ENCODE peak calls at places on chromosomes 7 and 10, in four cellular contexts. F is upper lobe of right lung, G is colonic mucosa, O is OCI-LY7. N is an unnamed sample.

GRCh38 chr7:4683884-4684565 is 1.9 kb downstream of the FOXK1 start:
- DNase-seq in F (peak; percentile 77), G (peak; percentile 72), O (peak; percentile 33), N (peak; percentile 64)

GRCh38 chr7:94295805-94296204 is 98.9 kb upstream of the COL1A2 start:
- DNase-seq in F (no peak), G (no peak), O (no peak), N (peak; percentile 38)

GRCh38 chr10:112832361-112832878 is 117.6 kb upstream of the TCF7L2 start:
- DNase-seq in F (no peak), G (no peak), O (no peak), N (no peak)

GRCh38 chr7:36279251-36279925 is 110.3 kb upstream of the ANLN start:
- DNase-seq in F (no peak), G (no peak), O (no peak), N (no peak)

GRCh38 chr10:124477614-124478363 is 16.2 kb downstream of the LHPP start:
- DNase-seq in F (no peak), G (no peak), O (no peak), N (no peak)

GRCh38 chr10:104028146-104028545 is 57.5 kb downstream of the COL17A1 start:
- DNase-seq in F (no peak), G (no peak), O (peak; percentile 14), N (peak; percentile 81)

GRCh38 chr10:97119058-97119832 is 66.5 kb downstream of the SLIT1 start:
- DNase-seq in F (no peak), G (no peak), O (no peak), N (no peak)

GRCh38 chr10:58304099-58304633 is 30.6 kb upstream of the UBE2D1 start:
- DNase-seq in F (no peak), G (peak; percentile 29), O (no peak), N (no peak)

GRCh38 chr7:94514140-94514889 is 4.7 kb downstream of the CASD1 start:
- DNase-seq in F (no peak), G (no peak), O (no peak), N (no peak)

GRCh38 chr10:35413985-35414861 is 77.9 kb downstream of the CCNY start:
- DNase-seq in F (no peak), G (no peak), O (no peak), N (no peak)

GRCh38 chr7:155316427-155317113 is 18.9 kb downstream of the INSIG1 start:
- DNase-seq in F (no peak), G (no peak), O (no peak), N (no peak)

GRCh38 chr7:152501506-152501905 is 65.7 kb upstream of the KMT2C start:
- DNase-seq in F (no peak), G (no peak), O (no peak), N (no peak)

GRCh38 chr10:93992400-93993030 is 1.2 kb upstream of the PLCE1 start:
- DNase-seq in F (no peak), G (no peak), O (no peak), N (peak; percentile 45)

GRCh38 chr7:130387628-130388403 is 7.5 kb downstream of the CPA1 start:
- DNase-seq in F (no peak), G (no peak), O (no peak), N (peak; percentile 60)

GRCh38 chr10:26821699-26822542 is 38.8 kb downstream of the ABI1 start:
- DNase-seq in F (no peak), G (no peak), O (no peak), N (no peak)

GRCh38 chr10:5268234-5268633 is 71.6 kb downstream of the AKR1C4 start:
- DNase-seq in F (no peak), G (no peak), O (no peak), N (no peak)

GRCh38 chr10:25766687-25767221 is 167.3 kb upstream of the MYO3A start:
- DNase-seq in F (no peak), G (no peak), O (no peak), N (peak; percentile 10)

GRCh38 chr7:148903504-148903903 is 19.4 kb upstream of the EZH2 start:
- DNase-seq in F (no peak), G (no peak), O (no peak), N (no peak)

GRCh38 chr10:132921818-132922807 is 20.3 kb downstream of the CFAP46 start:
- DNase-seq in F (no peak), G (no peak), O (no peak), N (no peak)

GRCh38 chr10:131905603-131906268 is 4.9 kb downstream of the PPP2R2D start:
- DNase-seq in F (no peak), G (no peak), O (no peak), N (no peak)
- H3K4me1 ChIP-seq in F (peaks cover 38% of the 10 kb centered on the region), G (peaks cover 15% of the 10 kb centered on the region), O (peaks cover 33% of the 10 kb centered on the region), N (peaks cover 14% of the 10 kb centered on the region)

DNA sequence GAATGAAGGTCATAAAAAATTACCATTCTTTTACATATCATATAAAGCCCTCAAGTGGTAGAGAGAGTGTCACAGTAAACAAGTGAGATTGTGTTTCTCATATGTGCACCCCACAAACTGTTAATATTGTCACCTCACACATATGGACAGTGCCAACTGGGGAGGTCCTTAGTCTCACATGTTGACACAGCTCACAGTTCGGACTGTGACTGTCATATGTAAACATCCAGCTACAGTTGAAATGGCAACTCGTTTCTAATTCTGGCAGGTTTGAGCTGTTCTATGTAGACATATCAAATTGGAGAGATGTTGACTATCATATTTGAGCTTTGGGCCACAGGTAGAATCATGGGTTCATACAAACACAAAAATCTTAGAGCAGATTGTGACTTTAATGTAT is 39.4 kb upstream of the ZNF107 start:
- DNase-seq in F (no peak), G (no peak), O (no peak), N (no peak)
- H3K9me3 ChIP-seq in F (no peaks in the 10 kb centered on the region), G (no peaks in the 10 kb centered on the region), O (no peaks in the 10 kb centered on the region), N (no peaks in the 10 kb centered on the region)

GRCh38 chr10:29600821-29601220 is 34.0 kb downstream of the SVIL start:
- DNase-seq in F (no peak), G (no peak), O (no peak), N (peak; percentile 27)
- H3K4me1 ChIP-seq in F (no peaks in the 10 kb centered on the region), G (no peaks in the 10 kb centered on the region), O (no peaks in the 10 kb centered on the region), N (peaks cover 14% of the 10 kb centered on the region)

DNA sequence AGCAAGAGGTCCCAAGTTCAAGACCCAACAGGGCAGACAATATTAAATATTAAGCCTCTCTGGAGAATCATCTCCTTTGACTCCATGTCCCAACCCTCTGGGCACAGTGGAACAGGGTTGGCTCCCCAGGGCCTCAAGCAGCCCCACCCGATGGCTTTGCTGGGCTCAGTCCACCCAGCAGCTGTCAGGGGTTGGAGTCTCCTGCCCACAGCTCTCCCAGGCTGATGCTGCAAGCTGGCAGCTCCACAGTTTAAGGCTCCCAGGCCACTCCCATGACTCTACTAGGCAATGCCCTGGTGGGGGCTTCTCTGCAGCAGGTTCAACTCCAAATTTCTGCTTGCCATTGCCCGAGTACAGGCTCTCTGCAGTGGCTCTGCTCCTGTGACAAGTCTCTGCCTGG is 55.1 kb downstream of the LARP4B start:
- DNase-seq in F (no peak), G (no peak), O (no peak), N (no peak)
- H3K9me3 ChIP-seq in F (no peaks in the 10 kb centered on the region), G (no peaks in the 10 kb centered on the region), O (no peaks in the 10 kb centered on the region), N (no peaks in the 10 kb centered on the region)

DNA sequence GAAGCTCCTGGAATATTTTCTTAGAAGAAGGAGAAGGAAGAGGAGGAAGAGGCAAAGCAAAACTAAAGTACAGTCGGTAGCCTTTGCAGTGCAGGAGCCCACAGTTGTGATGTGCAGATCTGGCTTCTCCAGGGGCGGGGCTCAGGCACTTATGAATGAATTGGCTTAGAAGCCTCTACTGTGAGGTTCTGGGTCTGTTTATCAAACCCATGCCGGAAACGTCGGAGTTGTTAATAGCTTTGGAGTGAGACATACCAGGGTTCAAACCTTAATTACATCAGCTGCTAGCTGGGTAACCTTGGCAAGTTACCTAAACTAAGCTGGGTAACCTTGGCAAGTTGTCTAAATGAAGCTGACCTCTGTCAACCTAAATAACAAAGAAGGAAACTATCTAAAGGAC is 89.3 kb upstream of the PITRM1 start:
- DNase-seq in F (no peak), G (no peak), O (no peak), N (no peak)
- H3K4me1 ChIP-seq in F (peaks cover 12% of the 10 kb centered on the region), G (no peaks in the 10 kb centered on the region), O (no peaks in the 10 kb centered on the region), N (no peaks in the 10 kb centered on the region)

GRCh38 chr10:21824409-21824808 is 179.1 kb downstream of the DNAJC1 start:
- DNase-seq in F (no peak), G (no peak), O (no peak), N (no peak)
- H3K9me3 ChIP-seq in F (peaks cover 33% of the 10 kb centered on the region), G (no peaks in the 10 kb centered on the region), O (peaks cover 12% of the 10 kb centered on the region), N (no peaks in the 10 kb centered on the region)

GRCh38 chr10:129955591-129956284 is 8.3 kb downstream of the EBF3 start:
- DNase-seq in F (no peak), G (no peak), O (no peak), N (peak; percentile 56)

GRCh38 chr10:129952771-129953489 is 11.1 kb downstream of the EBF3 start:
- DNase-seq in F (no peak), G (no peak), O (no peak), N (no peak)

GRCh38 chr10:129956285-129956649 is 7.8 kb downstream of the EBF3 start:
- DNase-seq in F (no peak), G (no peak), O (no peak), N (no peak)

GRCh38 chr10:129953541-129954031 is 10.5 kb downstream of the EBF3 start:
- DNase-seq in F (no peak), G (no peak), O (no peak), N (no peak)

GRCh38 chr10:129954916-129955315 is 9.2 kb downstream of the EBF3 start:
- DNase-seq in F (no peak), G (no peak), O (no peak), N (no peak)
- H3K4me1 ChIP-seq in F (no peaks in the 10 kb centered on the region), G (no peaks in the 10 kb centered on the region), O (no peaks in the 10 kb centered on the region), N (peaks cover 10% of the 10 kb centered on the region)

DNA sequence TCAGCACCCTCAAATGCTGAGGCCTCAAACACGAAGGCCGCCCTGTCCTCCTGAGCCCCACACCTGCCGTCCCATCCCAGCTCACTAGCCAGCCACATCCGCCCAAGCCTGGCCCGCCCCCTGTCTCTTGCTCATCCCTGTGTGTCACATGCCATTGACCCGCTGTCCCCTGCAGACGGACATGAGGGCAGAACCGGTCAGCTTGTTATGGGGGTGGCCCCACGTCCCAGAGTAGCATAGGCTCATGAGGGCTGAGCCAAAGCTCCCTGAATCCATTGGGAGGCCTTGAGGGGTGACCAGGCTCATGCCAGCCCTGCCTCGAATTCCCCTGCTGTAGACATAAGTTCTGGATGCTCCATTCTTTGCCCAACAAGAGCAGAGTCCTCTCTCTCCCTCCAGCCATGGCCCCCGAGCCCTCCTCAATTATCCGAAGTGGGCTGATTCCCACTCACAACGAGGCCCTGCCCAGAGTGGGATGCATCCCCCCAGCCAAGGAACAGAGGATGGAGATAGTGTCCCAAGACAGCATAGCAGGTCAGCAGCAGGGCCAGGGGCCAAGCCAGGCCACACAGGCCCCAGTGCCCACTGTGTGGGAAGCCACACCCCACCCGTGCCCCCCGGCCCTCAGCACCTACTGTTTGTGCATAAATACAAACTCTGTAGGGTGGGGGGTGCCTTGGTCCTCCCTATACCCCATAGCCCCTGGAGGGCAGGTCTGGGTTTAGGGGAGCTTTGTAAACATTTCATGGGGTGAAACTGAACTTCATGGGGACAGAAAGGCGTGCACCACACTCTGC is 42.1 kb downstream of the EBF3 start:
- DNase-seq in F (no peak), G (no peak), O (no peak), N (no peak)
- H3K9me3 ChIP-seq in F (no peaks in the 10 kb centered on the region), G (no peaks in the 10 kb centered on the region), O (no peaks in the 10 kb centered on the region), N (no peaks in the 10 kb centered on the region)